ENCODE peak calls at places on chromosomes 3 and 15, in six cellular contexts. J is body of pancreas, C is psoas muscle, V is breast epithelium, I is ovary, A is fibroblast of pulmonary artery. K is an unnamed sample.
A peak's percentile ranks its signal among the peaks of the same experiment; 100 is the strongest.

GRCh38 chr3:45105855-45106655 is 40.1 kb downstream of the CDCP1 start:
- DNase-seq in J (no peak), C (no peak), V (no peak), I (no peak), A (peak; percentile 76), K (peak; percentile 95)

GRCh38 chr3:36540898-36541518 is 160.7 kb downstream of the STAC start:
- DNase-seq in J (no peak), C (no peak), V (no peak), I (no peak), A (peak; percentile 66), K (peak; percentile 64)

GRCh38 chr15:44101944-44102343 is 93.1 kb downstream of the FRMD5 start:
- DNase-seq in J (no peak), C (no peak), V (no peak), I (no peak), A (peak; percentile 66), K (peak; percentile 82)

GRCh38 chr15:72169921-72170611 is 27.5 kb downstream of the GRAMD2A start:
- DNase-seq in J (no peak), C (no peak), V (peak; percentile 95), I (no peak), A (no peak), K (no peak)

GRCh38 chr3:17581421-17582080 is 160.9 kb downstream of the TBC1D5 start:
- DNase-seq in J (no peak), C (no peak), V (no peak), I (no peak), A (no peak), K (no peak)

GRCh38 chr15:84591815-84592214 is 9.0 kb upstream of the ZSCAN2 start:
- DNase-seq in J (no peak), C (no peak), V (no peak), I (no peak), A (no peak), K (no peak)

GRCh38 chr3:129461461-129462146 is 21.6 kb downstream of the IFT122 start:
- DNase-seq in J (no peak), C (no peak), V (peak; percentile 42), I (no peak), A (peak; percentile 69), K (no peak)

GRCh38 chr3:166284994-166285393 is 447.8 kb upstream of the BCHE start:
- DNase-seq in J (no peak), C (no peak), V (no peak), I (no peak), A (peak; percentile 67), K (peak; percentile 49)

GRCh38 chr3:146223401-146224373 is 27.2 kb downstream of the PLSCR4 start:
- DNase-seq in J (peak; percentile 64), C (no peak), V (no peak), I (no peak), A (no peak), K (peak; percentile 19)

GRCh38 chr15:61685971-61686370 is 374.3 kb downstream of the VPS13C start:
- DNase-seq in J (no peak), C (no peak), V (no peak), I (no peak), A (no peak), K (no peak)

GRCh38 chr15:100592898-100593297 is 9.1 kb downstream of the LINS1 start:
- DNase-seq in J (no peak), C (no peak), V (no peak), I (no peak), A (no peak), K (peak; percentile 70)

DNA sequence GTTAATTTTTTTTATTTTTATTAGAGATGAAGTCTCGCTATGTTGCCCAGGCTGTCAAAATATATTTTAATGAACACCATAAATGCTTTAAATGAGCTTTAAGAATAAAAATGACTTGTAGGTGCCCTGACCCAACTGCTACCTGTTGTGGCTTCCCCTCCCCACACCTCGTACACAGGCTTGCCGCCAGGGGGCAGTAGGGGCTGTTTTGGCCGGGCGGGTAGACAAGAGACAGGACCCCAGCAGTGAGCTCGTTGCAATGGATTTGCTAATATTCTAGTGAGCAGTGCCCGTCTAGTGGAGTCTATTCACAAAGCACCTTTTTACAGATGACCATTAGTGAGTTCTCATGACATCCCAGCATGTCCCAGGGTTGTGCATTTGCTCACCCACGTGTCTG is 418.1 kb downstream of the OCA2 start:
- DNase-seq in J (no peak), C (no peak), V (no peak), I (no peak), A (no peak), K (no peak)
- TF ChIP-seq CTCF in J (no peak), C (no peak), V (no peak), I (no peak), A (no peak), K (no peak)

GRCh38 chr15:52784799-52785671 is 5.1 kb downstream of the ONECUT1 start:
- DNase-seq in J (peak; percentile 91), C (no peak), V (no peak), I (no peak), A (no peak), K (no peak)
- H3K4me3 ChIP-seq in J (peak overlapping the region; percentile 92), C (peak overlapping the region; percentile 7), V (no peak overlapping the region), I (no peak overlapping the region), A (no peak overlapping the region), K (no peak overlapping the region)

DNA sequence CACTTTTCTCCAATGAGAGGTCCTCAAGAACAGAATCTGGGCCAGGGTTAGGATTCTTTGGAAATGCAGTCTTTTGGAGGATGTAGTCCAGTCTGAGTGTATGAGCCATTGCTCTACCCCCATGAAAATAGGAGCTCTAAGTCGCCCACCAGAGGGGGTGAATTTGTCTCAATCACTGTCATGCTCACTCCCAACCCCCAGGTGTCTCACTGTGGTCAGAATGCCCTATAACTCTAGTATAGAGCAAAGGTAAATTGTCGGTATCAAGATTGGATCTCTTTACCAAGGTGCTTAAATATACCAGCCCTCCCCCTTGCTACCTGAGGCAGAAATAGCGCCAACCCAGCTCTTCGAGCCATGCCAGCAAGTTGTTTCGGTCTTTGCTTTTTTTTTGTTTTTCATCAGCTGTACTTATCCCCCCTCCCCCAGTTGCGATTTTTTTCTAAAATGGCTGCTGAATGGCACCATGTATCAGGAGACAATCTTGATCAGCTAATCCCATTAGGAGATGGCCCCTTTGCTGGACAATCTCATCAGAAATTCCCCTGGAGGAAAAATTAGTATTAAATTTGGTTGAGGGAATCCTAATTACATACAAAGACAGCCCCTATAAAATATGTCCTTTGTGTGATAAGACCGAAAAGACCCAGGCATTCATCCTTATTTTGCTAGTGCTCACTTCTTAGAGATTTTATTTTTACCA is 130.7 kb downstream of the EBLN2 start:
- DNase-seq in J (no peak), C (no peak), V (no peak), I (no peak), A (no peak), K (no peak)
- TF ChIP-seq CTCF in J (no peak), C (no peak), V (no peak), I (no peak), A (peak; percentile 7), K (no peak)

GRCh38 chr3:4323246-4324027 is 20.3 kb downstream of the SETMAR start:
- DNase-seq in J (no peak), C (no peak), V (no peak), I (no peak), A (peak; percentile 45), K (no peak)

GRCh38 chr3:4321732-4322131 is 18.6 kb downstream of the SETMAR start:
- DNase-seq in J (no peak), C (no peak), V (no peak), I (no peak), A (no peak), K (no peak)

GRCh38 chr3:4314688-4315087 is 11.5 kb downstream of the SETMAR start:
- DNase-seq in J (no peak), C (no peak), V (no peak), I (no peak), A (no peak), K (no peak)

GRCh38 chr3:4322635-4323034 is 19.5 kb downstream of the SETMAR start:
- DNase-seq in J (no peak), C (no peak), V (no peak), I (no peak), A (peak; percentile 98), K (peak; percentile 53)

DNA sequence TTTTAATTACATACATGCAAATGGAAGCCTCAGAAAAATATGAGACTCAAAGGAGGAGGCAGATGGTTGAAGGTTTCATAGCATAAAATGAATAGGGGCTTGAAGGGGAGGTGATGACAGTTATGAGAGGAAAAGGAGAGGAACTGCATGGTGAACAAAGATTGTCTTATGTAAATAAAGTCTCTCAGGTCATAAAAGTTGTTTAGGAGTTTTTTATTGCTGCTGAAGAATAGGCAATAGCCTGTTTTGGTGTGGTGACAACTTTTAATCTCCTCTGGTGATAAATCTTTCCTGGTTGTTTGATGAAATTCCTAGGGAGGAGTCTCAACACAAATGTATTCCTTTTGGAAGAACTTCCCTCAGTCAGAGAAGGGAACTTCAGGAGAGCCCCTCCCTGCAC is 17.3 kb downstream of the SETMAR start:
- DNase-seq in J (no peak), C (no peak), V (no peak), I (no peak), A (peak; percentile 10), K (no peak)
- H3K4me3 ChIP-seq in J (no peak overlapping the region), C (no peak overlapping the region), V (no peak overlapping the region), I (no peak overlapping the region), A (no peak overlapping the region), K (no peak overlapping the region)

GRCh38 chr3:95184038-95184437 is 1121.2 kb downstream of the NSUN3 start:
- DNase-seq in J (no peak), C (no peak), V (no peak), I (no peak), A (no peak), K (no peak)

DNA sequence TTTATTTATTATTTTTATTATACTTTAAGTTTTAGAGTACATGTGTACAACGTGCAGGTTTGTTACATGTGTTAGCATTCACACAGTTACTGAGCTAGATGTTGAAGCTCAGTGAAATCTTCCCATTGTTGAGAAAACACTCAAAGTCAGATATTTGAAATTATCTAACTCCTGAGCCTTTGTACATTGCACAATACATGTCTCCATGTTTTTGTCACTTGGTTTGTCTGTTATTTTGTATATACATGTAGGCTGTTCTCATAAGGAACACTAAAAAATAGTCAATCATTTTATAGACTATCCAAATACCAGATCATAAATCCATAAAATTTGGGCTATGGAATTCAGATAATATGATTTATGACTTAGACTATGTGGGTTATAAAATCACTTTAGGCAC is 1126.5 kb downstream of the NSUN3 start:
- DNase-seq in J (no peak), C (no peak), V (no peak), I (no peak), A (no peak), K (no peak)
- TF ChIP-seq CTCF in J (no peak), C (no peak), V (no peak), I (no peak), A (no peak), K (no peak)

GRCh38 chr3:152192050-152192449 is 76.7 kb upstream of the MBNL1 start:
- DNase-seq in J (no peak), C (no peak), V (no peak), I (no peak), A (no peak), K (no peak)

GRCh38 chr3:152195206-152195605 is 73.5 kb upstream of the MBNL1 start:
- DNase-seq in J (no peak), C (no peak), V (no peak), I (no peak), A (no peak), K (no peak)

GRCh38 chr3:152190636-152191183 is 78.0 kb upstream of the MBNL1 start:
- DNase-seq in J (no peak), C (no peak), V (no peak), I (no peak), A (no peak), K (no peak)

GRCh38 chr3:152193673-152194267 is 75.0 kb upstream of the MBNL1 start:
- DNase-seq in J (no peak), C (no peak), V (no peak), I (no peak), A (no peak), K (no peak)

GRCh38 chr3:152192936-152193672 is 75.6 kb upstream of the MBNL1 start:
- DNase-seq in J (no peak), C (no peak), V (no peak), I (no peak), A (no peak), K (no peak)
- H3K4me3 ChIP-seq in J (no peak overlapping the region), C (peak overlapping the region; percentile 16), V (no peak overlapping the region), I (no peak overlapping the region), A (no peak overlapping the region), K (no peak overlapping the region)

K was measured in astrocyte of the spinal cord.